ENCODE peak calls at places on chromosomes 5 and 9, in nine cellular contexts. One of them, this sample, is unnamed.
A peak's percentile ranks its signal among the peaks of the same experiment; 100 is the strongest.

GRCh38 chr5:150155258-150156032 is at the start of gene PDGFRB:
- DNase-seq in iPS-NIHi11: peak; percentile 81
- DNase-seq in upper lobe of left lung: peak; percentile 86
- DNase-seq in fibroblast of gingiva: peak; percentile 97
- DNase-seq in pancreas: peak; percentile 43
- DNase-seq in kidney tubule cell: no peak
- DNase-seq in GM20000: peak; percentile 78
- DNase-seq in nucleus accumbens: peak; percentile 68
- DNase-seq in foreskin fibroblast: peak; percentile 94
- DNase-seq in this sample: no peak

GRCh38 chr9:81570083-81570482 is 119.3 kb downstream of the TLE1 start:
- DNase-seq in iPS-NIHi11: no peak
- DNase-seq in upper lobe of left lung: no peak
- DNase-seq in fibroblast of gingiva: no peak
- DNase-seq in pancreas: no peak
- DNase-seq in kidney tubule cell: no peak
- DNase-seq in GM20000: no peak
- DNase-seq in nucleus accumbens: no peak
- DNase-seq in foreskin fibroblast: no peak
- DNase-seq in this sample: no peak

GRCh38 chr9:10130061-10130675 is 482.6 kb downstream of the PTPRD start:
- DNase-seq in iPS-NIHi11: no peak
- DNase-seq in upper lobe of left lung: no peak
- DNase-seq in fibroblast of gingiva: no peak
- DNase-seq in pancreas: no peak
- DNase-seq in kidney tubule cell: no peak
- DNase-seq in GM20000: no peak
- DNase-seq in nucleus accumbens: no peak
- DNase-seq in foreskin fibroblast: no peak
- DNase-seq in this sample: no peak

GRCh38 chr9:75200892-75201470 is 112.7 kb downstream of the OSTF1 start:
- DNase-seq in iPS-NIHi11: peak; percentile 41
- DNase-seq in upper lobe of left lung: no peak
- DNase-seq in fibroblast of gingiva: peak; percentile 21
- DNase-seq in pancreas: no peak
- DNase-seq in kidney tubule cell: peak; percentile 63
- DNase-seq in GM20000: peak; percentile 29
- DNase-seq in nucleus accumbens: no peak
- DNase-seq in foreskin fibroblast: no peak
- DNase-seq in this sample: peak; percentile 65

GRCh38 chr9:120773218-120773617 is 20.0 kb downstream of the FBXW2 start:
- DNase-seq in iPS-NIHi11: no peak
- DNase-seq in upper lobe of left lung: no peak
- DNase-seq in fibroblast of gingiva: no peak
- DNase-seq in pancreas: no peak
- DNase-seq in kidney tubule cell: no peak
- DNase-seq in GM20000: no peak
- DNase-seq in nucleus accumbens: no peak
- DNase-seq in foreskin fibroblast: no peak
- DNase-seq in this sample: no peak

GRCh38 chr5:144195443-144195842 is 24.8 kb downstream of the KCTD16 start:
- DNase-seq in iPS-NIHi11: no peak
- DNase-seq in upper lobe of left lung: no peak
- DNase-seq in fibroblast of gingiva: no peak
- DNase-seq in pancreas: no peak
- DNase-seq in kidney tubule cell: no peak
- DNase-seq in GM20000: no peak
- DNase-seq in nucleus accumbens: no peak
- DNase-seq in foreskin fibroblast: no peak
- DNase-seq in this sample: no peak

GRCh38 chr9:98707158-98708102 is 1.3 kb downstream of the GABBR2 start:
- DNase-seq in iPS-NIHi11: peak; percentile 80
- DNase-seq in upper lobe of left lung: peak; percentile 83
- DNase-seq in fibroblast of gingiva: peak; percentile 60
- DNase-seq in pancreas: peak; percentile 27
- DNase-seq in kidney tubule cell: peak; percentile 74
- DNase-seq in GM20000: peak; percentile 70
- DNase-seq in nucleus accumbens: no peak
- DNase-seq in foreskin fibroblast: peak; percentile 63
- DNase-seq in this sample: no peak

GRCh38 chr5:14298126-14298847 is 155.1 kb downstream of the TRIO start:
- DNase-seq in iPS-NIHi11: no peak
- DNase-seq in upper lobe of left lung: no peak
- DNase-seq in fibroblast of gingiva: peak; percentile 58
- DNase-seq in pancreas: no peak
- DNase-seq in kidney tubule cell: no peak
- DNase-seq in GM20000: no peak
- DNase-seq in nucleus accumbens: no peak
- DNase-seq in foreskin fibroblast: peak; percentile 50
- DNase-seq in this sample: no peak

GRCh38 chr5:110054240-110054639 is 364.5 kb downstream of the MAN2A1 start:
- DNase-seq in iPS-NIHi11: peak; percentile 29
- DNase-seq in upper lobe of left lung: no peak
- DNase-seq in fibroblast of gingiva: peak; percentile 6
- DNase-seq in pancreas: no peak
- DNase-seq in kidney tubule cell: peak; percentile 95
- DNase-seq in GM20000: peak; percentile 4
- DNase-seq in nucleus accumbens: no peak
- DNase-seq in foreskin fibroblast: no peak
- DNase-seq in this sample: peak; percentile 98

GRCh38 chr5:115333164-115333563 is 36.7 kb upstream of the CCDC112 start:
- DNase-seq in iPS-NIHi11: no peak
- DNase-seq in upper lobe of left lung: no peak
- DNase-seq in fibroblast of gingiva: peak; percentile 63
- DNase-seq in pancreas: no peak
- DNase-seq in kidney tubule cell: no peak
- DNase-seq in GM20000: no peak
- DNase-seq in nucleus accumbens: no peak
- DNase-seq in foreskin fibroblast: no peak
- DNase-seq in this sample: peak; percentile 70

GRCh38 chr5:113663879-113664278 is 150.4 kb downstream of the YTHDC2 start:
- DNase-seq in iPS-NIHi11: peak; percentile 45
- DNase-seq in upper lobe of left lung: no peak
- DNase-seq in fibroblast of gingiva: no peak
- DNase-seq in pancreas: no peak
- DNase-seq in kidney tubule cell: peak; percentile 42
- DNase-seq in GM20000: peak; percentile 12
- DNase-seq in nucleus accumbens: no peak
- DNase-seq in foreskin fibroblast: no peak
- DNase-seq in this sample: peak; percentile 32

GRCh38 chr5:14871573-14872069 is at the start of gene ANKH:
- DNase-seq in iPS-NIHi11: peak; percentile 92
- DNase-seq in upper lobe of left lung: peak; percentile 97
- DNase-seq in fibroblast of gingiva: peak; percentile 77
- DNase-seq in pancreas: peak; percentile 70
- DNase-seq in kidney tubule cell: peak; percentile 83
- DNase-seq in GM20000: peak; percentile 95
- DNase-seq in nucleus accumbens: peak; percentile 74
- DNase-seq in foreskin fibroblast: peak; percentile 74
- DNase-seq in this sample: peak; percentile 42

This sample was measured in Jurkat, Clone E6-1.